ENCODE peak calls at places on chromosome 22, in four cellular contexts. V, C, K and U are unnamed samples.

GRCh38 chr22:50434849-50435700 is 39.8 kb downstream of the SBF1 start:
- DNase-seq in C (peak; percentile 14), K (no peak), V (no peak), U (no peak)

GRCh38 chr22:24555160-24555495 is 190 bp upstream of the GUCD1 start:
- DNase-seq in K (peak; percentile 99), C (peak; percentile 99), V (peak; percentile 99), U (peak; percentile 99)

GRCh38 chr22:21816787-21817496 is 50.5 kb downstream of the MAPK1 start:
- DNase-seq in V (no peak), C (no peak), K (no peak), U (peak; percentile 95)

GRCh38 chr22:38455530-38456271 is 702 bp upstream of the KCNJ4 start:
- DNase-seq in C (no peak), K (peak; percentile 82), V (peak; percentile 42), U (peak; percentile 37)

GRCh38 chr22:36360011-36360410 is 27.8 kb downstream of the MYH9 start:
- DNase-seq in C (no peak), V (no peak), K (peak; percentile 50), U (peak; percentile 44)

GRCh38 chr22:26845016-26845728 is 187.8 kb downstream of the MIAT start:
- DNase-seq in K (no peak), C (no peak), V (no peak), U (peak; percentile 22)

GRCh38 chr22:19800761-19801244 is 40.2 kb downstream of the TBX1 start:
- DNase-seq in V (no peak), C (no peak), K (peak; percentile 58), U (peak; percentile 49)

GRCh38 chr22:29470159-29470855 is 9.7 kb upstream of the NEFH start:
- DNase-seq in C (peak; percentile 32), V (peak; percentile 72), K (peak; percentile 94), U (peak; percentile 62)

GRCh38 chr22:44460287-44461082 is 37.5 kb downstream of the RTL6 start:
- DNase-seq in K (no peak), C (no peak), V (no peak), U (no peak)

GRCh38 chr22:27238935-27239510 is 562.5 kb downstream of the MN1 start:
- DNase-seq in V (no peak), K (no peak), C (peak; percentile 62), U (peak; percentile 99)

GRCh38 chr22:17678817-17679385 is 40.3 kb downstream of the BCL2L13 start:
- DNase-seq in K (no peak), C (no peak), V (no peak), U (no peak)

GRCh38 chr22:38569181-38569971 is 607 bp downstream of the DMC1 start:
- DNase-seq in K (no peak), C (no peak), V (no peak), U (no peak)

GRCh38 chr22:35446365-35446764 is 46.4 kb downstream of the MCM5 start:
- DNase-seq in K (no peak), V (no peak), C (peak; percentile 26), U (peak; percentile 94)

GRCh38 chr22:45185718-45186511 is 22.2 kb downstream of the NUP50 start:
- DNase-seq in K (no peak), C (peak; percentile 74), V (no peak), U (no peak)

GRCh38 chr22:28771195-28771791 is 1.2 kb upstream of the CCDC117 start:
- DNase-seq in K (no peak), C (no peak), V (no peak), U (no peak)

GRCh38 chr22:44645531-44645930 is 56.5 kb upstream of the PRR5 start:
- DNase-seq in V (no peak), K (no peak), C (no peak), U (no peak)

GRCh38 chr22:49614966-49615965 is 212.4 kb downstream of the BRD1 start:
- DNase-seq in C (no peak), K (no peak), V (no peak), U (no peak)

GRCh38 chr22:39214006-39214382 is 30.8 kb downstream of the PDGFB start:
- DNase-seq in K (no peak), V (no peak), C (no peak), U (no peak)

GRCh38 chr22:19175026-19175601 is 3.4 kb downstream of the SLC25A1 start:
- DNase-seq in C (no peak), V (no peak), K (peak; percentile 1), U (no peak)

GRCh38 chr22:45207533-45207932 is 33.2 kb downstream of the KIAA0930 start:
- DNase-seq in K (no peak), V (no peak), C (no peak), U (no peak)

GRCh38 chr22:46738961-46739870 is 1.2 kb upstream of the CERK start:
- DNase-seq in V (no peak), C (peak; percentile 53), K (peak; percentile 36), U (peak; percentile 66)

GRCh38 chr22:45007946-45008852 is 1.6 kb downstream of the PHF21B start:
- DNase-seq in V (peak; percentile 24), K (peak; percentile 89), C (peak; percentile 33), U (no peak)

GRCh38 chr22:24995649-24996180 is 43.2 kb downstream of the KIAA1671 start:
- DNase-seq in K (no peak), C (no peak), V (no peak), U (no peak)

GRCh38 chr22:30717952-30718351 is 23.3 kb downstream of the OSBP2 start:
- DNase-seq in V (no peak), K (no peak), C (no peak), U (no peak)

GRCh38 chr22:24178502-24179440 is 2.5 kb upstream of the SUSD2 start:
- DNase-seq in C (no peak), V (no peak), K (peak; percentile 58), U (no peak)

GRCh38 chr22:41286639-41287091 is 678 bp upstream of the RANGAP1 start:
- DNase-seq in V (no peak), K (no peak), C (peak; percentile 52), U (no peak)

GRCh38 chr22:49321477-49322055 is 506.1 kb downstream of the BRD1 start:
- DNase-seq in K (no peak), V (no peak), C (no peak), U (no peak)

GRCh38 chr22:41799486-41800347 is 762 bp upstream of the CCDC134 start:
- DNase-seq in K (peak; percentile 39), C (peak; percentile 50), V (peak; percentile 27), U (peak; percentile 27)

GRCh38 chr22:24525416-24526037 is 29.4 kb downstream of the GUCD1 start:
- DNase-seq in K (peak; percentile 67), V (peak; percentile 65), C (peak; percentile 84), U (peak; percentile 76)

GRCh38 chr22:44463151-44463550 is 34.9 kb downstream of the RTL6 start:
- DNase-seq in V (no peak), K (no peak), C (no peak), U (no peak)

GRCh38 chr22:30023099-30023498 is 57.2 kb upstream of the HORMAD2 start:
- DNase-seq in K (no peak), C (no peak), V (no peak), U (no peak)

GRCh38 chr22:23566716-23567475 is 13.2 kb downstream of the IGLL1 start:
- DNase-seq in C (no peak), K (no peak), V (no peak), U (no peak)

GRCh38 chr22:49724893-49725489 is 102.7 kb downstream of the BRD1 start:
- DNase-seq in K (peak; percentile 90), V (peak; percentile 71), C (peak; percentile 62), U (peak; percentile 62)

GRCh38 chr22:30413001-30413400 is 12.6 kb upstream of the MTFP1 start:
- DNase-seq in K (no peak), V (no peak), C (no peak), U (peak; percentile 28)